ENCODE peak calls at places on chromosomes 12 and 14, in nine cellular contexts. One of them, this sample, is unnamed.

GRCh38 chr12:46217686-46218508 is 50.9 kb downstream of the SLC38A1 start:
- DNase-seq in neuronal stem cell: no peak
- DNase-seq in choroid plexus epithelial cell: no peak
- DNase-seq in breast epithelium: no peak
- DNase-seq in heart right ventricle: no peak
- DNase-seq in spleen: no peak
- DNase-seq in osteoblast: no peak
- DNase-seq in thoracic aorta: no peak
- DNase-seq in brain microvascular endothelial cell: no peak
- DNase-seq in this sample: no peak

GRCh38 chr14:102537981-102538597 is 28.5 kb upstream of the ANKRD9 start:
- DNase-seq in breast epithelium: no peak
- DNase-seq in choroid plexus epithelial cell: no peak
- DNase-seq in brain microvascular endothelial cell: no peak
- DNase-seq in neuronal stem cell: no peak
- DNase-seq in osteoblast: no peak
- DNase-seq in spleen: no peak
- DNase-seq in heart right ventricle: no peak
- DNase-seq in thoracic aorta: no peak
- DNase-seq in this sample: no peak

GRCh38 chr14:104601786-104602185 is 2.8 kb downstream of the TMEM179 start:
- DNase-seq in thoracic aorta: no peak
- DNase-seq in brain microvascular endothelial cell: no peak
- DNase-seq in spleen: peak; percentile 53
- DNase-seq in breast epithelium: no peak
- DNase-seq in heart right ventricle: no peak
- DNase-seq in neuronal stem cell: no peak
- DNase-seq in choroid plexus epithelial cell: no peak
- DNase-seq in osteoblast: peak; percentile 67
- DNase-seq in this sample: no peak

GRCh38 chr12:108856428-108857157 is 790 bp downstream of the SSH1 start:
- DNase-seq in brain microvascular endothelial cell: peak; percentile 71
- DNase-seq in neuronal stem cell: no peak
- DNase-seq in thoracic aorta: peak; percentile 68
- DNase-seq in osteoblast: peak; percentile 74
- DNase-seq in breast epithelium: no peak
- DNase-seq in spleen: peak; percentile 89
- DNase-seq in choroid plexus epithelial cell: peak; percentile 68
- DNase-seq in heart right ventricle: peak; percentile 84
- DNase-seq in this sample: peak; percentile 69

GRCh38 chr12:119372540-119372939 is 38.0 kb downstream of the CCDC60 start:
- DNase-seq in heart right ventricle: peak; percentile 61
- DNase-seq in spleen: no peak
- DNase-seq in breast epithelium: no peak
- DNase-seq in choroid plexus epithelial cell: no peak
- DNase-seq in brain microvascular endothelial cell: no peak
- DNase-seq in thoracic aorta: no peak
- DNase-seq in osteoblast: no peak
- DNase-seq in neuronal stem cell: no peak
- DNase-seq in this sample: no peak

GRCh38 chr14:20873370-20874177 is 17.6 kb upstream of the RNASE3 start:
- DNase-seq in neuronal stem cell: peak; percentile 70
- DNase-seq in choroid plexus epithelial cell: peak; percentile 84
- DNase-seq in spleen: peak; percentile 95
- DNase-seq in thoracic aorta: peak; percentile 28
- DNase-seq in heart right ventricle: peak; percentile 86
- DNase-seq in breast epithelium: peak; percentile 39
- DNase-seq in osteoblast: peak; percentile 65
- DNase-seq in brain microvascular endothelial cell: peak; percentile 61
- DNase-seq in this sample: peak; percentile 55

GRCh38 chr14:24094839-24095195 is 706 bp downstream of the PCK2 start:
- DNase-seq in choroid plexus epithelial cell: peak; percentile 23
- DNase-seq in neuronal stem cell: no peak
- DNase-seq in heart right ventricle: no peak
- DNase-seq in thoracic aorta: no peak
- DNase-seq in spleen: peak; percentile 83
- DNase-seq in brain microvascular endothelial cell: no peak
- DNase-seq in osteoblast: peak; percentile 66
- DNase-seq in breast epithelium: no peak
- DNase-seq in this sample: peak; percentile 12

GRCh38 chr14:63180017-63180416 is 24.2 kb upstream of the RHOJ start:
- DNase-seq in osteoblast: no peak
- DNase-seq in brain microvascular endothelial cell: no peak
- DNase-seq in neuronal stem cell: no peak
- DNase-seq in spleen: no peak
- DNase-seq in thoracic aorta: no peak
- DNase-seq in breast epithelium: no peak
- DNase-seq in heart right ventricle: peak; percentile 12
- DNase-seq in choroid plexus epithelial cell: no peak
- DNase-seq in this sample: no peak

GRCh38 chr12:10722905-10723866 is at the start of gene YBX3:
- DNase-seq in choroid plexus epithelial cell: peak; percentile 83
- DNase-seq in breast epithelium: peak; percentile 88
- DNase-seq in spleen: peak; percentile 88
- DNase-seq in neuronal stem cell: peak; percentile 76
- DNase-seq in thoracic aorta: peak; percentile 50
- DNase-seq in brain microvascular endothelial cell: peak; percentile 74
- DNase-seq in heart right ventricle: peak; percentile 92
- DNase-seq in osteoblast: peak; percentile 96
- DNase-seq in this sample: peak; percentile 87

GRCh38 chr14:44712095-44712822 is 205.2 kb upstream of the FSCB start:
- DNase-seq in neuronal stem cell: no peak
- DNase-seq in heart right ventricle: no peak
- DNase-seq in choroid plexus epithelial cell: no peak
- DNase-seq in brain microvascular endothelial cell: no peak
- DNase-seq in spleen: no peak
- DNase-seq in osteoblast: no peak
- DNase-seq in thoracic aorta: no peak
- DNase-seq in breast epithelium: no peak
- DNase-seq in this sample: no peak

GRCh38 chr12:116273813-116274551 is 3.5 kb downstream of the MED13L start:
- DNase-seq in brain microvascular endothelial cell: no peak
- DNase-seq in thoracic aorta: no peak
- DNase-seq in choroid plexus epithelial cell: no peak
- DNase-seq in heart right ventricle: no peak
- DNase-seq in breast epithelium: no peak
- DNase-seq in neuronal stem cell: no peak
- DNase-seq in osteoblast: no peak
- DNase-seq in spleen: no peak
- DNase-seq in this sample: no peak

DNA sequence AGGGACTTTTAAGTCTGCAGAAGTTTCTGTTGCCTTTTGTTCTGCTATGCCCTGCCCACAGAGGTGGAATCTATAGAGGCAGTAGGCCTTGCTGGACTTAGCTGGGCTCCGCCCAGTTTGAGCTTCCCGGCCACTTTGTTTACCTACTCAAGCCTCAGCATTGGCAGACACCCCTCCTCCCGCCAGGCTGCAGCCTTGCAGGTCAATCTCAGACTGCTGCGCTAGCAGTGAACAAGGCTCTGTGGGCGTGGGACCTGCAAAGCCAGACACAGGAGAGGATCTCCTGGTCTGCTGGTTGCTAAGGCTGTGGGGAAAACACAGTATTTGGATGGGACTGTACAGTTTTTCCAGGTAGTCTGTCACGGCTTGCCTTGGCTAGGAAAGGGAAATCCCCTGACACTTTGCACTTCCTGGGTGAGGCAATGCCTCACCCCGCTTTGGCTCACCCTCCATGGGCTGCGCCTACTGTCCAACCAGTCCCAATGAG is 43.7 kb downstream of the CCDC59 start:
- DNase-seq in thoracic aorta: no peak
- DNase-seq in neuronal stem cell: peak; percentile 35
- DNase-seq in brain microvascular endothelial cell: no peak
- DNase-seq in spleen: no peak
- DNase-seq in osteoblast: no peak
- DNase-seq in choroid plexus epithelial cell: no peak
- DNase-seq in heart right ventricle: no peak
- DNase-seq in breast epithelium: no peak
- DNase-seq in this sample: no peak
- H3K4me3 ChIP-seq in thoracic aorta: no peak overlapping the region
- H3K4me3 ChIP-seq in neuronal stem cell: no peak overlapping the region
- H3K4me3 ChIP-seq in brain microvascular endothelial cell: no peak overlapping the region
- H3K4me3 ChIP-seq in spleen: no peak overlapping the region
- H3K4me3 ChIP-seq in osteoblast: no peak overlapping the region
- H3K4me3 ChIP-seq in choroid plexus epithelial cell: no peak overlapping the region
- H3K4me3 ChIP-seq in heart right ventricle: no peak overlapping the region
- H3K4me3 ChIP-seq in breast epithelium: no peak overlapping the region
- H3K4me3 ChIP-seq in this sample: no peak overlapping the region

GRCh38 chr12:97756741-97757140 is 294.1 kb downstream of the RMST start:
- DNase-seq in heart right ventricle: no peak
- DNase-seq in osteoblast: no peak
- DNase-seq in thoracic aorta: no peak
- DNase-seq in choroid plexus epithelial cell: no peak
- DNase-seq in brain microvascular endothelial cell: no peak
- DNase-seq in spleen: no peak
- DNase-seq in neuronal stem cell: no peak
- DNase-seq in breast epithelium: no peak
- DNase-seq in this sample: no peak
- H3K4me3 ChIP-seq in heart right ventricle: no peak overlapping the region
- H3K4me3 ChIP-seq in osteoblast: no peak overlapping the region
- H3K4me3 ChIP-seq in thoracic aorta: no peak overlapping the region
- H3K4me3 ChIP-seq in choroid plexus epithelial cell: no peak overlapping the region
- H3K4me3 ChIP-seq in brain microvascular endothelial cell: no peak overlapping the region
- H3K4me3 ChIP-seq in spleen: no peak overlapping the region
- H3K4me3 ChIP-seq in neuronal stem cell: no peak overlapping the region
- H3K4me3 ChIP-seq in breast epithelium: no peak overlapping the region
- H3K4me3 ChIP-seq in this sample: no peak overlapping the region

GRCh38 chr12:94643585-94643984 is 6.8 kb downstream of the TMCC3 start:
- DNase-seq in choroid plexus epithelial cell: peak; percentile 31
- DNase-seq in osteoblast: peak; percentile 30
- DNase-seq in spleen: no peak
- DNase-seq in heart right ventricle: no peak
- DNase-seq in brain microvascular endothelial cell: no peak
- DNase-seq in neuronal stem cell: no peak
- DNase-seq in thoracic aorta: no peak
- DNase-seq in breast epithelium: no peak
- DNase-seq in this sample: no peak

GRCh38 chr12:94640134-94640928 is 10.0 kb downstream of the TMCC3 start:
- DNase-seq in thoracic aorta: no peak
- DNase-seq in osteoblast: peak; percentile 84
- DNase-seq in neuronal stem cell: no peak
- DNase-seq in heart right ventricle: no peak
- DNase-seq in breast epithelium: no peak
- DNase-seq in spleen: no peak
- DNase-seq in brain microvascular endothelial cell: peak; percentile 93
- DNase-seq in choroid plexus epithelial cell: peak; percentile 96
- DNase-seq in this sample: peak; percentile 91

GRCh38 chr12:94641283-94641682 is 9.1 kb downstream of the TMCC3 start:
- DNase-seq in spleen: no peak
- DNase-seq in brain microvascular endothelial cell: no peak
- DNase-seq in heart right ventricle: no peak
- DNase-seq in neuronal stem cell: no peak
- DNase-seq in osteoblast: no peak
- DNase-seq in choroid plexus epithelial cell: no peak
- DNase-seq in thoracic aorta: no peak
- DNase-seq in breast epithelium: no peak
- DNase-seq in this sample: no peak

GRCh38 chr12:94644622-94645021 is 5.7 kb downstream of the TMCC3 start:
- DNase-seq in thoracic aorta: no peak
- DNase-seq in osteoblast: peak; percentile 78
- DNase-seq in breast epithelium: no peak
- DNase-seq in heart right ventricle: no peak
- DNase-seq in neuronal stem cell: no peak
- DNase-seq in spleen: no peak
- DNase-seq in brain microvascular endothelial cell: peak; percentile 80
- DNase-seq in choroid plexus epithelial cell: peak; percentile 92
- DNase-seq in this sample: peak; percentile 60

GRCh38 chr12:94644141-94644575 is 6.2 kb downstream of the TMCC3 start:
- DNase-seq in neuronal stem cell: no peak
- DNase-seq in choroid plexus epithelial cell: peak; percentile 71
- DNase-seq in heart right ventricle: no peak
- DNase-seq in breast epithelium: no peak
- DNase-seq in brain microvascular endothelial cell: peak; percentile 50
- DNase-seq in spleen: peak; percentile 85
- DNase-seq in thoracic aorta: no peak
- DNase-seq in osteoblast: peak; percentile 68
- DNase-seq in this sample: peak; percentile 57
- H3K4me3 ChIP-seq in neuronal stem cell: no peak overlapping the region
- H3K4me3 ChIP-seq in choroid plexus epithelial cell: peak overlapping the region; percentile 23
- H3K4me3 ChIP-seq in heart right ventricle: no peak overlapping the region
- H3K4me3 ChIP-seq in breast epithelium: no peak overlapping the region
- H3K4me3 ChIP-seq in brain microvascular endothelial cell: peak overlapping the region; percentile 39
- H3K4me3 ChIP-seq in spleen: no peak overlapping the region
- H3K4me3 ChIP-seq in thoracic aorta: peak overlapping the region; percentile 4
- H3K4me3 ChIP-seq in osteoblast: peak overlapping the region; percentile 48
- H3K4me3 ChIP-seq in this sample: no peak overlapping the region

GRCh38 chr12:47378222-47378582 is 298.4 kb upstream of the AMIGO2 start:
- DNase-seq in breast epithelium: no peak
- DNase-seq in choroid plexus epithelial cell: peak; percentile 68
- DNase-seq in thoracic aorta: no peak
- DNase-seq in brain microvascular endothelial cell: no peak
- DNase-seq in neuronal stem cell: no peak
- DNase-seq in osteoblast: no peak
- DNase-seq in spleen: no peak
- DNase-seq in heart right ventricle: no peak
- DNase-seq in this sample: no peak

GRCh38 chr12:47378907-47379306 is 299.1 kb upstream of the AMIGO2 start:
- DNase-seq in brain microvascular endothelial cell: no peak
- DNase-seq in choroid plexus epithelial cell: no peak
- DNase-seq in neuronal stem cell: no peak
- DNase-seq in spleen: no peak
- DNase-seq in heart right ventricle: no peak
- DNase-seq in thoracic aorta: no peak
- DNase-seq in osteoblast: no peak
- DNase-seq in breast epithelium: no peak
- DNase-seq in this sample: peak; percentile 44

GRCh38 chr12:47377414-47378221 is 297.9 kb upstream of the AMIGO2 start:
- DNase-seq in neuronal stem cell: no peak
- DNase-seq in thoracic aorta: peak; percentile 85
- DNase-seq in spleen: peak; percentile 82
- DNase-seq in choroid plexus epithelial cell: peak; percentile 99
- DNase-seq in brain microvascular endothelial cell: peak; percentile 100
- DNase-seq in breast epithelium: peak; percentile 90
- DNase-seq in heart right ventricle: peak; percentile 92
- DNase-seq in osteoblast: peak; percentile 95
- DNase-seq in this sample: peak; percentile 99

GRCh38 chr12:47373554-47374150 is 293.9 kb upstream of the AMIGO2 start:
- DNase-seq in neuronal stem cell: no peak
- DNase-seq in osteoblast: no peak
- DNase-seq in heart right ventricle: no peak
- DNase-seq in brain microvascular endothelial cell: no peak
- DNase-seq in spleen: no peak
- DNase-seq in breast epithelium: no peak
- DNase-seq in choroid plexus epithelial cell: no peak
- DNase-seq in thoracic aorta: no peak
- DNase-seq in this sample: no peak

DNA sequence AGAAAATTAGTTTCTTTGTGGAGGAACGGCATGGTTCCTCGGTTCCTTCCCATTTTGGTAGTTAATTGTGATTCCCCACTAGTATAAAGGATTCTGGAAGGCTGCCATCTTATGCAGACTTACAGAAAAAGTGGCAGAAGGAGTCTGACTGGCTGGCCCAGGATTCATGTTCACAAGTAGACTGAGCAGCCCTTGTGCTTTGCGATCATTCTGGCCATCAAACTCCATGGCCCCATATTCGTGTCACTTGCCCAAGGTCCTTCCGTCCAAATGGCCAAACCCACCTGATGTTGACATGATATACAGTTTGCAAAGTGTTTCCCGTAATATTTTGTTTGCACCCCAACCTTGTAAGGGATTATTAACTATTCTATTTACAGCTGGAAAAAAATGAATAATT is 297.2 kb upstream of the AMIGO2 start:
- DNase-seq in breast epithelium: no peak
- DNase-seq in thoracic aorta: no peak
- DNase-seq in heart right ventricle: no peak
- DNase-seq in brain microvascular endothelial cell: no peak
- DNase-seq in neuronal stem cell: no peak
- DNase-seq in choroid plexus epithelial cell: peak; percentile 52
- DNase-seq in spleen: no peak
- DNase-seq in osteoblast: no peak
- DNase-seq in this sample: no peak
- H3K4me3 ChIP-seq in breast epithelium: no peak overlapping the region
- H3K4me3 ChIP-seq in thoracic aorta: peak overlapping the region; percentile 36
- H3K4me3 ChIP-seq in heart right ventricle: no peak overlapping the region
- H3K4me3 ChIP-seq in brain microvascular endothelial cell: no peak overlapping the region
- H3K4me3 ChIP-seq in neuronal stem cell: no peak overlapping the region
- H3K4me3 ChIP-seq in choroid plexus epithelial cell: no peak overlapping the region
- H3K4me3 ChIP-seq in spleen: no peak overlapping the region
- H3K4me3 ChIP-seq in osteoblast: no peak overlapping the region
- H3K4me3 ChIP-seq in this sample: no peak overlapping the region

This sample was measured in astrocyte of the spinal cord.